ENCODE peak calls at places on chromosome 6, in six cellular contexts. One of them, this sample, is unnamed.

GRCh38 chr6:44058617-44059358 is 68.5 kb downstream of the MRPL14 start:
- DNase-seq in H1: no peak
- DNase-seq in HCT116: peak
- DNase-seq in NT2/D1: no peak
- DNase-seq in GM12878: no peak
- DNase-seq in HepG2: peak
- DNase-seq in this sample: peak

GRCh38 chr6:160042014-160042773 is 73.3 kb downstream of the IGF2R start:
- DNase-seq in H1: no peak
- DNase-seq in HCT116: no peak
- DNase-seq in NT2/D1: no peak
- DNase-seq in GM12878: no peak
- DNase-seq in HepG2: no peak
- DNase-seq in this sample: no peak

GRCh38 chr6:35078896-35079295 is 62.2 kb downstream of the TCP11 start:
- DNase-seq in H1: no peak
- DNase-seq in HCT116: no peak
- DNase-seq in NT2/D1: no peak
- DNase-seq in GM12878: no peak
- DNase-seq in HepG2: no peak
- DNase-seq in this sample: no peak

GRCh38 chr6:37106982-37107453 is 62.9 kb upstream of the PIM1 start:
- DNase-seq in H1: no peak
- DNase-seq in HCT116: no peak
- DNase-seq in NT2/D1: no peak
- DNase-seq in GM12878: no peak
- DNase-seq in HepG2: peak
- DNase-seq in this sample: no peak

GRCh38 chr6:53898026-53898795 is 103.4 kb downstream of the LRRC1 start:
- DNase-seq in H1: no peak
- DNase-seq in HCT116: no peak
- DNase-seq in NT2/D1: no peak
- DNase-seq in GM12878: no peak
- DNase-seq in HepG2: no peak
- DNase-seq in this sample: no peak

GRCh38 chr6:109961666-109962065 is 16.4 kb upstream of the GPR6 start:
- DNase-seq in H1: no peak
- DNase-seq in HCT116: peak
- DNase-seq in NT2/D1: no peak
- DNase-seq in GM12878: no peak
- DNase-seq in HepG2: no peak
- DNase-seq in this sample: no peak

GRCh38 chr6:105319331-105319730 is 83.6 kb downstream of the PREP start:
- DNase-seq in H1: no peak
- DNase-seq in HCT116: no peak
- DNase-seq in NT2/D1: no peak
- DNase-seq in GM12878: no peak
- DNase-seq in HepG2: no peak
- DNase-seq in this sample: no peak

GRCh38 chr6:26056583-26057350 is 30.5 kb upstream of the HFE start:
- DNase-seq in H1: no peak
- DNase-seq in HCT116: no peak
- DNase-seq in NT2/D1: no peak
- DNase-seq in GM12878: no peak
- DNase-seq in HepG2: peak
- DNase-seq in this sample: peak

GRCh38 chr6:45479834-45480696 is 102.3 kb upstream of the SUPT3H start:
- DNase-seq in H1: no peak
- DNase-seq in HCT116: no peak
- DNase-seq in NT2/D1: no peak
- DNase-seq in GM12878: no peak
- DNase-seq in HepG2: no peak
- DNase-seq in this sample: no peak

GRCh38 chr6:14784596-14785360 is 461.1 kb upstream of the JARID2 start:
- DNase-seq in H1: peak
- DNase-seq in HCT116: no peak
- DNase-seq in NT2/D1: peak
- DNase-seq in GM12878: no peak
- DNase-seq in HepG2: no peak
- DNase-seq in this sample: no peak

GRCh38 chr6:104638841-104639290 is 220.9 kb downstream of the HACE1 start:
- DNase-seq in H1: no peak
- DNase-seq in HCT116: no peak
- DNase-seq in NT2/D1: no peak
- DNase-seq in GM12878: no peak
- DNase-seq in HepG2: no peak
- DNase-seq in this sample: no peak

GRCh38 chr6:134551245-134551960 is 233.5 kb upstream of the SGK1 start:
- DNase-seq in H1: no peak
- DNase-seq in HCT116: no peak
- DNase-seq in NT2/D1: no peak
- DNase-seq in GM12878: no peak
- DNase-seq in HepG2: no peak
- DNase-seq in this sample: no peak

GRCh38 chr6:88360203-88360797 is 194.2 kb upstream of the CNR1 start:
- DNase-seq in H1: no peak
- DNase-seq in HCT116: no peak
- DNase-seq in NT2/D1: no peak
- DNase-seq in GM12878: no peak
- DNase-seq in HepG2: peak
- DNase-seq in this sample: no peak
- TF ChIP-seq ZNF274 in H1: no peak
- TF ChIP-seq ZNF274 in HCT116: no peak
- TF ChIP-seq ZNF274 in NT2/D1: no peak
- TF ChIP-seq ZNF274 in GM12878: no peak
- TF ChIP-seq ZNF274 in HepG2: no peak
- TF ChIP-seq ZNF274 in this sample: no peak

DNA sequence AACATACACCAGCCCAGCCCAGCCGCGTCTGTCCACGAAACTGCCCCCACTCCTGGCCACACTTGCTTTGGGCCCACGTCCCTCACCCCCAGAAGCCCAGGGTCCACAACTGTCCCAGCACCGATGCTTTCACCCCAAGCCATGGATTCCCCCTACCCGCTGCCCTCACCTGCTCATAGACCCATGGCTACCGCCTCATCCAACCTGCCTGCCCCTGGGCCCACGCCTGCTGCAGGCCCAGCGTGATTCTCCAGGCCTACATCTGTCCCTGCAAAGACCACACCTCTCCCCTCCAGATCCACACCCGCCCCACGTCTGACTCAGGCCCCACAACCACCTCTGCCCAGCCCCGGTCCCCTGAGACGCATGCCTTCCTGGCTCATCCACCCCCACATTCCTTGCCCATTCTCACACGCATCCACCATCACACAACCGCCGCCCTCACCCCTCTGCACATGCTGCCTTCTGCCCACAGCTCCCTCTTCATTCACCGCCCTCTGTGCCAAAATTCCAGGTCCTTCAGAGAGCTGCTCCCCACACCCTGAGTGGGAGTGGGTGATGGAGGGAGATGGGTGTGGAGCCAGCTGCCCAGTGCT is 86.7 kb downstream of the GRM4 start:
- DNase-seq in H1: no peak
- DNase-seq in HCT116: no peak
- DNase-seq in NT2/D1: no peak
- DNase-seq in GM12878: no peak
- DNase-seq in HepG2: no peak
- DNase-seq in this sample: no peak
- TF ChIP-seq ZNF274 in H1: no peak
- TF ChIP-seq ZNF274 in HCT116: no peak
- TF ChIP-seq ZNF274 in NT2/D1: no peak
- TF ChIP-seq ZNF274 in GM12878: no peak
- TF ChIP-seq ZNF274 in HepG2: no peak
- TF ChIP-seq ZNF274 in this sample: no peak

GRCh38 chr6:87200469-87201174 is 45.3 kb downstream of the ZNF292 start:
- DNase-seq in H1: no peak
- DNase-seq in HCT116: no peak
- DNase-seq in NT2/D1: no peak
- DNase-seq in GM12878: no peak
- DNase-seq in HepG2: no peak
- DNase-seq in this sample: no peak
- TF ChIP-seq ZNF274 in H1: no peak
- TF ChIP-seq ZNF274 in HCT116: no peak
- TF ChIP-seq ZNF274 in NT2/D1: no peak
- TF ChIP-seq ZNF274 in GM12878: no peak
- TF ChIP-seq ZNF274 in HepG2: no peak
- TF ChIP-seq ZNF274 in this sample: no peak

GRCh38 chr6:108592371-108593337 is 31.9 kb downstream of the FOXO3 start:
- DNase-seq in H1: no peak
- DNase-seq in HCT116: no peak
- DNase-seq in NT2/D1: no peak
- DNase-seq in GM12878: peak
- DNase-seq in HepG2: no peak
- DNase-seq in this sample: peak
- TF ChIP-seq ZNF274 in H1: no peak
- TF ChIP-seq ZNF274 in HCT116: no peak
- TF ChIP-seq ZNF274 in NT2/D1: no peak
- TF ChIP-seq ZNF274 in GM12878: no peak
- TF ChIP-seq ZNF274 in HepG2: no peak
- TF ChIP-seq ZNF274 in this sample: no peak

DNA sequence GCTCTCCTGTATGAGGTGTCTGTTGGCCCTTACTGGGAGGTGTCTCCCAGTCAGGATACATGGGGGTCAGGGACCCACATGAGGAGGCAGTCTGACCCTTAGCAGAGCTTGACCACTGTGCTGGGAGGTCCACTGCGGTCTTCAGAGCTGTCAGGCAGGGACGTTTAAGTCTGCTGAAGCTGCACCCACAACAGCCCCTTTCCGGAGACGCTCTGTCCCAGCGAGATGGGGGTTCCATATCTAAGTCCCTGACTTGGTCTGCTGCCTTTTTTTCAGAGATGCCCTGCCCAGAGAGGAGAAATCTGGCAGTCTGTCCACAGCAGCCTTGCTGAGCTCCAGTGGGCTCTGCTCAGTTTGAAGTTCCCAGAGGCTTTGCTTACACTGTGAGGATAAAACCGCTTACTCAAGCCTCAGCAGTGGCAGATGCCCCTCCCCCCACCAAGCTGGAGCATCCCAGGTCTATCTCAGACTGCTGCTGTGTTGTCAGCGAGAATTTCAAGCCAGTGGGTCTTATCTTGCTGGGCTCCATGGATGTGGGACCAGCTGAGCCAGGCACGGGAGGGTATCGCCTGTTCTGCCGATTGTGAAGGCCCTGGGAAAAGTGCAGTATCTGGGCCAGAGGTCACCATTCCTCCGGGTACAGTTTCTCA is 36.4 kb upstream of the IBTK start:
- DNase-seq in H1: no peak
- DNase-seq in HCT116: no peak
- DNase-seq in NT2/D1: no peak
- DNase-seq in GM12878: no peak
- DNase-seq in HepG2: no peak
- DNase-seq in this sample: no peak
- TF ChIP-seq ZNF274 in H1: no peak
- TF ChIP-seq ZNF274 in HCT116: no peak
- TF ChIP-seq ZNF274 in NT2/D1: no peak
- TF ChIP-seq ZNF274 in GM12878: no peak
- TF ChIP-seq ZNF274 in HepG2: no peak
- TF ChIP-seq ZNF274 in this sample: no peak

DNA sequence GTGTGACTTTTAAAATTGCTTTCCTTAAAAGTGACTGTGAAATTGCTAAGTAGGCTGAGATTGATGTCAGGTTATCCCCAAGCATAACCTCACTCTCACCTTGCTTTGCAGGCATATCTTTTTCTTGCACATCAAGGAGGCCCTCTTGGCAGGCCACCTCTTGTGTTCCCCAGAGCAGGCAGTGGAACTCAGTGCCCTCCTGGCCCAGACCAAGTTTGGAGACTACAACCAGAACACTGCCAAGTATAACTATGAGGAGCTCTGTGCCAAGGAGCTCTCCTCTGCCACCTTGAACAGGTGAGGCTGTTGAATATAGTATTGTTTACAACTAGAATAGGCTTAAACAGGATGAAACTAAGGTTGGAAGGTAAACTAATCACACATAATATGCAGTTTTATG is 12.6 kb downstream of the MYLIP start:
- DNase-seq in H1: no peak
- DNase-seq in HCT116: no peak
- DNase-seq in NT2/D1: no peak
- DNase-seq in GM12878: no peak
- DNase-seq in HepG2: no peak
- DNase-seq in this sample: no peak
- TF ChIP-seq ZNF274 in H1: no peak
- TF ChIP-seq ZNF274 in HCT116: no peak
- TF ChIP-seq ZNF274 in NT2/D1: no peak
- TF ChIP-seq ZNF274 in GM12878: no peak
- TF ChIP-seq ZNF274 in HepG2: no peak
- TF ChIP-seq ZNF274 in this sample: no peak

DNA sequence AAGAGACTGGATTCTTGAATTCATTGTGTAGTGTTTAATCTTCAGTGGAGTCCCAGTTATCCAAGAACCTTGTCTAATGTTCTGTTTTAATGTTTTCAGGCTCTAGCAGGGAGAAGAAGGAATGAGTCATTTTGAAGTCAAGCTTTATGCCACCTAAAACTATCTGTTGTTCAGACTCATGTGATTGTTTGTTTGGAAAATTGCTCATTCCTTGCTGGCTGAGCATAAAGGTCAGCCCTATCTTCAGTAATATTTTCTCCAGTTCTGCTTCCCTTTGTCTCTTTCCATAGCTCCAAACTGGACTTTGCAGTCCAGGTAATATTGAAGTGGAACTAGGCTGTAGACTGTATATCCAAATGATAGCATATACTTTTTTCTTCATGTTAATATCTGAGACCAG is 34.3 kb downstream of the CLVS2 start:
- DNase-seq in H1: no peak
- DNase-seq in HCT116: no peak
- DNase-seq in NT2/D1: no peak
- DNase-seq in GM12878: no peak
- DNase-seq in HepG2: no peak
- DNase-seq in this sample: no peak
- TF ChIP-seq ZNF274 in H1: no peak
- TF ChIP-seq ZNF274 in HCT116: no peak
- TF ChIP-seq ZNF274 in NT2/D1: no peak
- TF ChIP-seq ZNF274 in GM12878: no peak
- TF ChIP-seq ZNF274 in HepG2: no peak
- TF ChIP-seq ZNF274 in this sample: no peak

GRCh38 chr6:125748534-125749111 is 809 bp upstream of the HEY2 start:
- DNase-seq in H1: no peak
- DNase-seq in HCT116: no peak
- DNase-seq in NT2/D1: no peak
- DNase-seq in GM12878: no peak
- DNase-seq in HepG2: peak
- DNase-seq in this sample: no peak

GRCh38 chr6:125746731-125747588 is 2.5 kb upstream of the HEY2 start:
- DNase-seq in H1: peak
- DNase-seq in HCT116: no peak
- DNase-seq in NT2/D1: peak
- DNase-seq in GM12878: no peak
- DNase-seq in HepG2: peak
- DNase-seq in this sample: peak

GRCh38 chr6:125746019-125746414 is 3.4 kb upstream of the HEY2 start:
- DNase-seq in H1: no peak
- DNase-seq in HCT116: no peak
- DNase-seq in NT2/D1: no peak
- DNase-seq in GM12878: no peak
- DNase-seq in HepG2: no peak
- DNase-seq in this sample: no peak

GRCh38 chr6:125749112-125749863 is at the start of gene HEY2:
- DNase-seq in H1: no peak
- DNase-seq in HCT116: peak
- DNase-seq in NT2/D1: peak
- DNase-seq in GM12878: peak
- DNase-seq in HepG2: peak
- DNase-seq in this sample: peak

GRCh38 chr6:125747589-125748533 is 1.6 kb upstream of the HEY2 start:
- DNase-seq in H1: no peak
- DNase-seq in HCT116: no peak
- DNase-seq in NT2/D1: no peak
- DNase-seq in GM12878: no peak
- DNase-seq in HepG2: no peak
- DNase-seq in this sample: peak
- TF ChIP-seq ZNF274 in H1: no peak
- TF ChIP-seq ZNF274 in HCT116: no peak
- TF ChIP-seq ZNF274 in NT2/D1: no peak
- TF ChIP-seq ZNF274 in GM12878: no peak
- TF ChIP-seq ZNF274 in HepG2: no peak
- TF ChIP-seq ZNF274 in this sample: no peak

This sample was measured in K562.